ENCODE peak calls at places on chromosome 14, in five cellular contexts. One of them, this sample, is unnamed.

GRCh38 chr14:103186241-103186835 is 63.1 kb downstream of the TNFAIP2 start:
- DNase-seq in H9: no peak
- DNase-seq in neuronal stem cell: no peak
- DNase-seq in H1: no peak
- DNase-seq in mesenchymal stem cell: no peak
- DNase-seq in this sample: no peak

GRCh38 chr14:55451398-55451797 is 11.0 kb upstream of the TBPL2 start:
- DNase-seq in H9: no peak
- DNase-seq in neuronal stem cell: no peak
- DNase-seq in H1: peak
- DNase-seq in mesenchymal stem cell: no peak
- DNase-seq in this sample: no peak

GRCh38 chr14:54529811-54530210 is 20.1 kb downstream of the CGRRF1 start:
- DNase-seq in H9: no peak
- DNase-seq in neuronal stem cell: no peak
- DNase-seq in H1: no peak
- DNase-seq in mesenchymal stem cell: peak
- DNase-seq in this sample: no peak

GRCh38 chr14:29810657-29811056 is 117.0 kb downstream of the PRKD1 start:
- DNase-seq in H9: no peak
- DNase-seq in neuronal stem cell: no peak
- DNase-seq in H1: no peak
- DNase-seq in mesenchymal stem cell: no peak
- DNase-seq in this sample: no peak

GRCh38 chr14:86221755-86222154 is 691.8 kb downstream of the FLRT2 start:
- DNase-seq in H9: no peak
- DNase-seq in neuronal stem cell: no peak
- DNase-seq in H1: no peak
- DNase-seq in mesenchymal stem cell: peak
- DNase-seq in this sample: no peak

GRCh38 chr14:59632381-59632780 is 55.8 kb upstream of the CCDC175 start:
- DNase-seq in H9: peak
- DNase-seq in neuronal stem cell: peak
- DNase-seq in H1: peak
- DNase-seq in mesenchymal stem cell: peak
- DNase-seq in this sample: peak

GRCh38 chr14:54333511-54333910 is 63.3 kb upstream of the CDKN3 start:
- DNase-seq in H9: no peak
- DNase-seq in neuronal stem cell: no peak
- DNase-seq in H1: no peak
- DNase-seq in mesenchymal stem cell: no peak
- DNase-seq in this sample: no peak

GRCh38 chr14:106848330-106849121 is 1322.1 kb downstream of the TMEM121 start:
- DNase-seq in H9: no peak
- DNase-seq in neuronal stem cell: no peak
- DNase-seq in H1: no peak
- DNase-seq in mesenchymal stem cell: no peak
- DNase-seq in this sample: peak

GRCh38 chr14:81427348-81428058 is 27.4 kb upstream of the STON2 start:
- DNase-seq in H9: no peak
- DNase-seq in neuronal stem cell: no peak
- DNase-seq in H1: no peak
- DNase-seq in mesenchymal stem cell: no peak
- DNase-seq in this sample: no peak

GRCh38 chr14:75041613-75042012 is 9.7 kb downstream of the MLH3 start:
- DNase-seq in H9: no peak
- DNase-seq in neuronal stem cell: no peak
- DNase-seq in H1: no peak
- DNase-seq in mesenchymal stem cell: peak
- DNase-seq in this sample: no peak

GRCh38 chr14:74619672-74620131 is 7.7 kb upstream of the LTBP2 start:
- DNase-seq in H9: no peak
- DNase-seq in neuronal stem cell: no peak
- DNase-seq in H1: no peak
- DNase-seq in mesenchymal stem cell: peak
- DNase-seq in this sample: peak

GRCh38 chr14:65813760-65814387 is 401.3 kb downstream of the FUT8 start:
- DNase-seq in H9: peak
- DNase-seq in neuronal stem cell: no peak
- DNase-seq in H1: no peak
- DNase-seq in mesenchymal stem cell: no peak
- DNase-seq in this sample: no peak

GRCh38 chr14:67221248-67221981 is 19.8 kb upstream of the PALS1 start:
- DNase-seq in H9: no peak
- DNase-seq in neuronal stem cell: no peak
- DNase-seq in H1: no peak
- DNase-seq in mesenchymal stem cell: peak
- DNase-seq in this sample: peak

GRCh38 chr14:67218126-67218525 is 23.1 kb upstream of the PALS1 start:
- DNase-seq in H9: no peak
- DNase-seq in neuronal stem cell: no peak
- DNase-seq in H1: no peak
- DNase-seq in mesenchymal stem cell: no peak
- DNase-seq in this sample: no peak

DNA sequence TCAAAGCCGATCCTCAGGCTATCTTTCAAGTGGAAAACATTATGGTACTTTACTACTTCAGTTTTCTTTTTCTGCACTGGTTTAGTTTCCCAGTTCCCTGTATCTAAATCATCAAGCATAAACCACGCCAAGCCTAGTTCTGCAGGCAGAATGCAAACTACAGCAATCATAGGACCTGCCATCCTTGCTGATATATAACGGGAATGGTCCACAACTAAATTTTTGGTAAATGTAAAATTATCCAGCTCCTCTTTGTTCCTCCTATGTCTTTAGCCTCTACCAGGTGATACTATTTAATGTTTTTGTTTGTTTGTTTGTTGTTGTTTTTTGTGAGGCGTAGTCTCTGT is 19.3 kb upstream of the PALS1 start:
- DNase-seq in H9: no peak
- DNase-seq in neuronal stem cell: no peak
- DNase-seq in H1: no peak
- DNase-seq in mesenchymal stem cell: no peak
- DNase-seq in this sample: no peak
- H2BK120ac ChIP-seq in H9: no peak
- H2BK120ac ChIP-seq in neuronal stem cell: no peak
- H2BK120ac ChIP-seq in H1: no peak
- H2BK120ac ChIP-seq in mesenchymal stem cell: no peak
- H2BK120ac ChIP-seq in this sample: no peak

GRCh38 chr14:41817626-41818025 is 210.9 kb downstream of the LRFN5 start:
- DNase-seq in H9: no peak
- DNase-seq in neuronal stem cell: no peak
- DNase-seq in H1: no peak
- DNase-seq in mesenchymal stem cell: peak
- DNase-seq in this sample: no peak
- H2BK12ac ChIP-seq in H9: no peak
- H2BK12ac ChIP-seq in neuronal stem cell: no peak
- H2BK12ac ChIP-seq in H1: no peak
- H2BK12ac ChIP-seq in mesenchymal stem cell: no peak
- H2BK12ac ChIP-seq in this sample: no peak

GRCh38 chr14:99524804-99525698 is 43.8 kb downstream of the CCNK start:
- DNase-seq in H9: no peak
- DNase-seq in neuronal stem cell: no peak
- DNase-seq in H1: no peak
- DNase-seq in mesenchymal stem cell: peak
- DNase-seq in this sample: no peak
- H3K4ac ChIP-seq in H9: no peak
- H3K4ac ChIP-seq in neuronal stem cell: peak
- H3K4ac ChIP-seq in H1: no peak
- H3K4ac ChIP-seq in mesenchymal stem cell: no peak
- H3K4ac ChIP-seq in this sample: no peak

GRCh38 chr14:24483604-24484252 is 24.3 kb downstream of the CMA1 start:
- DNase-seq in H9: no peak
- DNase-seq in neuronal stem cell: no peak
- DNase-seq in H1: no peak
- DNase-seq in mesenchymal stem cell: peak
- DNase-seq in this sample: peak

GRCh38 chr14:24481622-24482324 is 26.3 kb downstream of the CMA1 start:
- DNase-seq in H9: peak
- DNase-seq in neuronal stem cell: peak
- DNase-seq in H1: peak
- DNase-seq in mesenchymal stem cell: no peak
- DNase-seq in this sample: peak
- H2BK120ac ChIP-seq in H9: no peak
- H2BK120ac ChIP-seq in neuronal stem cell: no peak
- H2BK120ac ChIP-seq in H1: no peak
- H2BK120ac ChIP-seq in mesenchymal stem cell: no peak
- H2BK120ac ChIP-seq in this sample: no peak

GRCh38 chr14:50774542-50775267 is 56.3 kb downstream of the NIN start:
- DNase-seq in H9: no peak
- DNase-seq in neuronal stem cell: no peak
- DNase-seq in H1: no peak
- DNase-seq in mesenchymal stem cell: peak
- DNase-seq in this sample: no peak
- H2BK12ac ChIP-seq in H9: no peak
- H2BK12ac ChIP-seq in neuronal stem cell: no peak
- H2BK12ac ChIP-seq in H1: no peak
- H2BK12ac ChIP-seq in mesenchymal stem cell: no peak
- H2BK12ac ChIP-seq in this sample: no peak

DNA sequence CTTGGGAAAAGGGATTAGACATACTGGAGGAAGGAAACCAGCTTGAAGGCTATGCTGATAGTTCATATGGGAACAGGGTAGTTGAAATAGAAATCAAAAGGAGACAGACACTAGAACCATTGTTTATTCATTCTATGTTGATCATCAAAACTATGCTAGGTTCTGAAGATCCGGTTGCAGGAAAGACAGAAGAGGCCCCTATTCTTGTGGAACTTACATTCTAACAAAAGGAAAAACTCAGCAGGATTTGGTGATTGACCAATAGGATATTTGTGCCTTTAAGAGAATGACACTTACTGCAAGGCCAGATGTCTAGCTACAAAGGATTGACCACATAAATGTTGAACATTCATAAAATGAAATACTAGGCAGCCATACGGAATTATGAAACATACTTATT is 179.2 kb downstream of the AKAP6 start:
- DNase-seq in H9: no peak
- DNase-seq in neuronal stem cell: no peak
- DNase-seq in H1: no peak
- DNase-seq in mesenchymal stem cell: no peak
- DNase-seq in this sample: peak
- H3K4ac ChIP-seq in H9: no peak
- H3K4ac ChIP-seq in neuronal stem cell: no peak
- H3K4ac ChIP-seq in H1: no peak
- H3K4ac ChIP-seq in mesenchymal stem cell: no peak
- H3K4ac ChIP-seq in this sample: no peak

GRCh38 chr14:90651976-90652560 is 164.2 kb downstream of the TTC7B start:
- DNase-seq in H9: no peak
- DNase-seq in neuronal stem cell: no peak
- DNase-seq in H1: no peak
- DNase-seq in mesenchymal stem cell: no peak
- DNase-seq in this sample: no peak

GRCh38 chr14:90651405-90651804 is 164.8 kb downstream of the TTC7B start:
- DNase-seq in H9: no peak
- DNase-seq in neuronal stem cell: no peak
- DNase-seq in H1: no peak
- DNase-seq in mesenchymal stem cell: no peak
- DNase-seq in this sample: no peak

GRCh38 chr14:90649096-90649495 is 167.1 kb downstream of the TTC7B start:
- DNase-seq in H9: no peak
- DNase-seq in neuronal stem cell: no peak
- DNase-seq in H1: no peak
- DNase-seq in mesenchymal stem cell: no peak
- DNase-seq in this sample: no peak

GRCh38 chr14:90647469-90647868 is 168.8 kb downstream of the TTC7B start:
- DNase-seq in H9: no peak
- DNase-seq in neuronal stem cell: no peak
- DNase-seq in H1: no peak
- DNase-seq in mesenchymal stem cell: no peak
- DNase-seq in this sample: no peak

DNA sequence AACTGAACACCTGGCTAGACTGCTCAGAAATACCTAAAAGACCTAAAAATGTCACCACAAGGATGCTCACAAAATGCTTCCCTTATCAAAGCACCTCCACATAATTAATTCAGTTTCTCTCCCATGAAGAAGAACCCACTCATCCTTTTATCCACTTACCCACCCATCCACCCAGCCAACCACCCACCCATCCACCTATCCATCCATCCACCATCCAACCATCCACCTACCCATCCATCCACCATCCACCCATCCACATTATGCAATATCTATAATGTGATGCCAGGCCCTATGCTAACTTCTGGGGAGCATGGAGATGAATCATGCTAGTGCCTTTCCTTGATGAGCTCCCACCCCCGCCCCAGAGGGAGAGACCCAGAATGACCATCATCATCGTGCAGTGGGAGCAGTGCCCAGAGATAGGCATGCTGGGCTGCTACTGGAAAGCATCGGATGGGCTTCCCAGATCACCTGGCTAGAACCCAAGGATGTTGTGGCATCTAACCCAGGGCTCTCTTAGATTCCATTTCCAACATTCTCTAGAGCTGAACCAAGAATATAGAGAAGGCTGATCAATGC is 166.6 kb downstream of the TTC7B start:
- DNase-seq in H9: no peak
- DNase-seq in neuronal stem cell: no peak
- DNase-seq in H1: no peak
- DNase-seq in mesenchymal stem cell: no peak
- DNase-seq in this sample: no peak
- H2BK120ac ChIP-seq in H9: no peak
- H2BK120ac ChIP-seq in neuronal stem cell: no peak
- H2BK120ac ChIP-seq in H1: no peak
- H2BK120ac ChIP-seq in mesenchymal stem cell: no peak
- H2BK120ac ChIP-seq in this sample: no peak